ENCODE peak calls at places on chromosomes 1 and 21, in nine cellular contexts. One of them, this sample, is unnamed.

GRCh38 chr21:45374826-45375455 is 30.0 kb upstream of the COL18A1 start:
- DNase-seq in WTC11: no peak
- DNase-seq in BJ: no peak
- DNase-seq in breast epithelium: no peak
- DNase-seq in fibroblast of lung: no peak
- DNase-seq in sigmoid colon: no peak
- DNase-seq in IMR-90: no peak
- DNase-seq in fibroblast of the aortic adventitia: no peak
- DNase-seq in activated B cell treated with CpG ODN at 0.5 μM for 24 hours: no peak
- DNase-seq in this sample: no peak

GRCh38 chr1:86739901-86740507 is 35.6 kb downstream of the SH3GLB1 start:
- DNase-seq in sigmoid colon: no peak
- DNase-seq in activated B cell treated with CpG ODN at 0.5 μM for 24 hours: no peak
- DNase-seq in IMR-90: peak
- DNase-seq in breast epithelium: no peak
- DNase-seq in fibroblast of the aortic adventitia: peak
- DNase-seq in BJ: no peak
- DNase-seq in WTC11: no peak
- DNase-seq in fibroblast of lung: no peak
- DNase-seq in this sample: no peak

GRCh38 chr1:231806623-231807470 is 180.3 kb downstream of the DISC1 start:
- DNase-seq in breast epithelium: peak
- DNase-seq in fibroblast of the aortic adventitia: no peak
- DNase-seq in BJ: no peak
- DNase-seq in fibroblast of lung: no peak
- DNase-seq in WTC11: peak
- DNase-seq in activated B cell treated with CpG ODN at 0.5 μM for 24 hours: peak
- DNase-seq in IMR-90: peak
- DNase-seq in sigmoid colon: peak
- DNase-seq in this sample: no peak

GRCh38 chr1:18047122-18047521 is 60.5 kb upstream of the IGSF21 start:
- DNase-seq in fibroblast of lung: no peak
- DNase-seq in IMR-90: no peak
- DNase-seq in BJ: no peak
- DNase-seq in fibroblast of the aortic adventitia: no peak
- DNase-seq in WTC11: no peak
- DNase-seq in activated B cell treated with CpG ODN at 0.5 μM for 24 hours: no peak
- DNase-seq in sigmoid colon: no peak
- DNase-seq in breast epithelium: no peak
- DNase-seq in this sample: no peak

GRCh38 chr1:12434174-12434573 is 183.8 kb downstream of the DHRS3 start:
- DNase-seq in fibroblast of the aortic adventitia: peak
- DNase-seq in activated B cell treated with CpG ODN at 0.5 μM for 24 hours: no peak
- DNase-seq in WTC11: no peak
- DNase-seq in IMR-90: peak
- DNase-seq in breast epithelium: no peak
- DNase-seq in BJ: peak
- DNase-seq in sigmoid colon: no peak
- DNase-seq in fibroblast of lung: peak
- DNase-seq in this sample: no peak

GRCh38 chr21:34965200-34966174 is 83.6 kb downstream of the RUNX1 start:
- DNase-seq in activated B cell treated with CpG ODN at 0.5 μM for 24 hours: no peak
- DNase-seq in fibroblast of the aortic adventitia: peak
- DNase-seq in sigmoid colon: no peak
- DNase-seq in IMR-90: peak
- DNase-seq in WTC11: no peak
- DNase-seq in breast epithelium: no peak
- DNase-seq in BJ: no peak
- DNase-seq in fibroblast of lung: peak
- DNase-seq in this sample: no peak

GRCh38 chr1:87224209-87224608 is 104.5 kb upstream of the LMO4 start:
- DNase-seq in BJ: peak
- DNase-seq in WTC11: no peak
- DNase-seq in IMR-90: peak
- DNase-seq in activated B cell treated with CpG ODN at 0.5 μM for 24 hours: no peak
- DNase-seq in fibroblast of the aortic adventitia: peak
- DNase-seq in breast epithelium: no peak
- DNase-seq in sigmoid colon: no peak
- DNase-seq in fibroblast of lung: peak
- DNase-seq in this sample: peak

GRCh38 chr1:94593611-94594010 is 52.1 kb upstream of the F3 start:
- DNase-seq in fibroblast of lung: no peak
- DNase-seq in fibroblast of the aortic adventitia: no peak
- DNase-seq in sigmoid colon: no peak
- DNase-seq in activated B cell treated with CpG ODN at 0.5 μM for 24 hours: no peak
- DNase-seq in IMR-90: no peak
- DNase-seq in breast epithelium: no peak
- DNase-seq in BJ: no peak
- DNase-seq in WTC11: no peak
- DNase-seq in this sample: no peak

GRCh38 chr1:155979525-155980343 is 1.4 kb upstream of the ARHGEF2 start:
- DNase-seq in fibroblast of the aortic adventitia: peak
- DNase-seq in activated B cell treated with CpG ODN at 0.5 μM for 24 hours: no peak
- DNase-seq in WTC11: no peak
- DNase-seq in breast epithelium: no peak
- DNase-seq in IMR-90: no peak
- DNase-seq in sigmoid colon: no peak
- DNase-seq in fibroblast of lung: no peak
- DNase-seq in BJ: no peak
- DNase-seq in this sample: no peak

GRCh38 chr1:155977607-155978324 is 581 bp downstream of the ARHGEF2 start:
- DNase-seq in fibroblast of the aortic adventitia: no peak
- DNase-seq in breast epithelium: peak
- DNase-seq in sigmoid colon: peak
- DNase-seq in activated B cell treated with CpG ODN at 0.5 μM for 24 hours: peak
- DNase-seq in IMR-90: no peak
- DNase-seq in WTC11: peak
- DNase-seq in fibroblast of lung: no peak
- DNase-seq in BJ: no peak
- DNase-seq in this sample: no peak

GRCh38 chr1:155978973-155979429 is 654 bp upstream of the ARHGEF2 start:
- DNase-seq in sigmoid colon: peak
- DNase-seq in fibroblast of the aortic adventitia: peak
- DNase-seq in IMR-90: peak
- DNase-seq in activated B cell treated with CpG ODN at 0.5 μM for 24 hours: no peak
- DNase-seq in fibroblast of lung: peak
- DNase-seq in WTC11: no peak
- DNase-seq in BJ: no peak
- DNase-seq in breast epithelium: no peak
- DNase-seq in this sample: no peak

GRCh38 chr1:155976913-155977606 is 1.3 kb downstream of the ARHGEF2 start:
- DNase-seq in BJ: no peak
- DNase-seq in IMR-90: no peak
- DNase-seq in WTC11: no peak
- DNase-seq in fibroblast of lung: no peak
- DNase-seq in activated B cell treated with CpG ODN at 0.5 μM for 24 hours: no peak
- DNase-seq in sigmoid colon: no peak
- DNase-seq in fibroblast of the aortic adventitia: no peak
- DNase-seq in breast epithelium: no peak
- DNase-seq in this sample: no peak

DNA sequence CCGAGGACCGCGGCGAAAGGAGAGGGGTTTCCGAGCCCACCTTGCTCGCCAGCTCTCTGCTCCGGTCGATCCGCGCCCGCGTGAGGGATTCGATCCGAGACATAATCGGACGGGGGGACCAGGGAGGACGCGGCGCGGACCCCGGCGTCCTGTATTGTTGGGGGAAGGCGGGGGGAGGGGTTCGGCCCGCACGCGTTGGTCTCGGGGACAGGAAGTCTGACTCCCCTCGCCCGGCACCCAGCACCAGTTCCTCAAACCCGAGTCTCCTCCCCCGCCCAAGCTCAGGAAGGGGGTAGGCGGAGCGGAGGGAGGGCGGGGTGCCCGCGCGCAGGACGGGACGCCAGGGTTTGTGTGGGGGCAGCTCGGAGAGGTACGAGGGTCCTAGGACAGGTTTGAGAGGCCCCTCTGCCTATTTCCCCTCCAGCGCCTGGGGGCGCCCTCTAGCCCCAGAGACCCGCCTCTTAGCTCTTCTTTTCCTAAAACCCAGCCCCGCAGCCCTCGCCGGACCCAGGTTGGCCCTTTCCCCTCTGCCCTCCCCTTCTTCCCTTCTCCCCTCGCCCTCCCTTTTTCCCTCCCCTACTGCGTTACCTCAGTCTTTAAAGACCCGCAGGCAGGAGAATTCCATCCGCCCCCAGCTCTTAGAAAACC is at the start of gene ARHGEF2:
- DNase-seq in breast epithelium: peak
- DNase-seq in sigmoid colon: peak
- DNase-seq in fibroblast of the aortic adventitia: peak
- DNase-seq in activated B cell treated with CpG ODN at 0.5 μM for 24 hours: peak
- DNase-seq in WTC11: peak
- DNase-seq in IMR-90: peak
- DNase-seq in fibroblast of lung: peak
- DNase-seq in BJ: no peak
- DNase-seq in this sample: no peak
- TF ChIP-seq CTCF in breast epithelium: no peak
- TF ChIP-seq CTCF in sigmoid colon: no peak
- TF ChIP-seq CTCF in fibroblast of the aortic adventitia: peak
- TF ChIP-seq CTCF in activated B cell treated with CpG ODN at 0.5 μM for 24 hours: no peak
- TF ChIP-seq CTCF in WTC11: no peak
- TF ChIP-seq CTCF in IMR-90: peak
- TF ChIP-seq CTCF in fibroblast of lung: peak
- TF ChIP-seq CTCF in BJ: peak
- TF ChIP-seq CTCF in this sample: peak

DNA sequence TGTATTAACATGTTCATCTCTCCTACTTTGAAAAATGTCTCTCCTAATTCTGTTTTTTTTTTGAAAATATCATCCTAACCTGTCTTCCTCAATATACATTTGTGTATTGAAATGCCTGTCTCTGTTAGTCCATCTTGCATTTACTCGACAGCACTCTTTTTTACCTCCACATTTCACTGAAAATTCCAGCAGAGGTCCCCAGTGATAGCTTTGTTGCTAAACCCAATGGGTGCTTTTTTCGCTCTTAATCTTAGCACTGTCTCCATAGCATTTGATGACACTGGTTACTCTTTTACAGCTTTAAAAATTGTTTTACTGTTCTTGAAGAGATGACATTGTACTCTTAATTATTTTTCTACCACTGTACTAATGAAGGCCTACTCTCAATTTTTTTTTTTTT is 10.8 kb downstream of the OSBPL9 start:
- DNase-seq in WTC11: no peak
- DNase-seq in IMR-90: peak
- DNase-seq in activated B cell treated with CpG ODN at 0.5 μM for 24 hours: no peak
- DNase-seq in fibroblast of lung: peak
- DNase-seq in fibroblast of the aortic adventitia: peak
- DNase-seq in sigmoid colon: no peak
- DNase-seq in BJ: no peak
- DNase-seq in breast epithelium: no peak
- DNase-seq in this sample: no peak
- TF ChIP-seq CTCF in WTC11: no peak
- TF ChIP-seq CTCF in IMR-90: peak
- TF ChIP-seq CTCF in activated B cell treated with CpG ODN at 0.5 μM for 24 hours: no peak
- TF ChIP-seq CTCF in fibroblast of lung: peak
- TF ChIP-seq CTCF in fibroblast of the aortic adventitia: peak
- TF ChIP-seq CTCF in sigmoid colon: no peak
- TF ChIP-seq CTCF in BJ: peak
- TF ChIP-seq CTCF in breast epithelium: no peak
- TF ChIP-seq CTCF in this sample: peak

DNA sequence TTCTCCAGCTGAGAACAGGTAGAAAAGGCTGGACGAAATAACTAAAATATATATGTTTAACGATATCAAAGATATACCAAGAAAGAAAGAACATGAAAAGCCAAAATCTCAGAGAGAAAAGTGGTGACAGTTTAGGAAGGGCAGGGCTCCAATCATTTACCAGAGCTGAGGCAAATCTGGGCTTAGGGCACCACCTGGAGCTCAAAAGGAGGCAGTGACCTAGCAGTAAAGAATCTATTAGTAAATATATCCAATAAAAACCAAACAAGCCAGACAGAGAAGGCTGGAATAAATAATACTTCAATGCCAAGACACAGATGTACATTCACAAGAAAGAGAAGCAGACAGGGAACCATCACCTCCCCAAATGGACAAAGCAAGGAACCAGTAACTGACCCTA is 43.5 kb downstream of the CHIA start:
- DNase-seq in breast epithelium: no peak
- DNase-seq in fibroblast of lung: peak
- DNase-seq in fibroblast of the aortic adventitia: peak
- DNase-seq in IMR-90: peak
- DNase-seq in WTC11: peak
- DNase-seq in sigmoid colon: no peak
- DNase-seq in activated B cell treated with CpG ODN at 0.5 μM for 24 hours: no peak
- DNase-seq in BJ: no peak
- DNase-seq in this sample: peak
- TF ChIP-seq CTCF in breast epithelium: peak
- TF ChIP-seq CTCF in fibroblast of lung: peak
- TF ChIP-seq CTCF in fibroblast of the aortic adventitia: peak
- TF ChIP-seq CTCF in IMR-90: peak
- TF ChIP-seq CTCF in WTC11: no peak
- TF ChIP-seq CTCF in sigmoid colon: no peak
- TF ChIP-seq CTCF in activated B cell treated with CpG ODN at 0.5 μM for 24 hours: no peak
- TF ChIP-seq CTCF in BJ: peak
- TF ChIP-seq CTCF in this sample: peak

GRCh38 chr1:5982276-5982675 is 9.9 kb downstream of the NPHP4 start:
- DNase-seq in IMR-90: no peak
- DNase-seq in WTC11: no peak
- DNase-seq in activated B cell treated with CpG ODN at 0.5 μM for 24 hours: no peak
- DNase-seq in fibroblast of the aortic adventitia: no peak
- DNase-seq in sigmoid colon: no peak
- DNase-seq in fibroblast of lung: no peak
- DNase-seq in BJ: no peak
- DNase-seq in breast epithelium: no peak
- DNase-seq in this sample: no peak

GRCh38 chr1:5979536-5980313 is 12.5 kb downstream of the NPHP4 start:
- DNase-seq in activated B cell treated with CpG ODN at 0.5 μM for 24 hours: no peak
- DNase-seq in sigmoid colon: no peak
- DNase-seq in WTC11: no peak
- DNase-seq in breast epithelium: no peak
- DNase-seq in fibroblast of lung: no peak
- DNase-seq in fibroblast of the aortic adventitia: no peak
- DNase-seq in BJ: no peak
- DNase-seq in IMR-90: no peak
- DNase-seq in this sample: no peak

GRCh38 chr1:5978452-5978851 is 13.8 kb downstream of the NPHP4 start:
- DNase-seq in BJ: no peak
- DNase-seq in fibroblast of the aortic adventitia: no peak
- DNase-seq in breast epithelium: no peak
- DNase-seq in fibroblast of lung: no peak
- DNase-seq in IMR-90: peak
- DNase-seq in WTC11: peak
- DNase-seq in sigmoid colon: peak
- DNase-seq in activated B cell treated with CpG ODN at 0.5 μM for 24 hours: no peak
- DNase-seq in this sample: no peak

GRCh38 chr1:5981009-5981380 is 11.2 kb downstream of the NPHP4 start:
- DNase-seq in IMR-90: no peak
- DNase-seq in WTC11: no peak
- DNase-seq in activated B cell treated with CpG ODN at 0.5 μM for 24 hours: no peak
- DNase-seq in BJ: no peak
- DNase-seq in fibroblast of the aortic adventitia: no peak
- DNase-seq in breast epithelium: no peak
- DNase-seq in fibroblast of lung: no peak
- DNase-seq in sigmoid colon: no peak
- DNase-seq in this sample: no peak

DNA sequence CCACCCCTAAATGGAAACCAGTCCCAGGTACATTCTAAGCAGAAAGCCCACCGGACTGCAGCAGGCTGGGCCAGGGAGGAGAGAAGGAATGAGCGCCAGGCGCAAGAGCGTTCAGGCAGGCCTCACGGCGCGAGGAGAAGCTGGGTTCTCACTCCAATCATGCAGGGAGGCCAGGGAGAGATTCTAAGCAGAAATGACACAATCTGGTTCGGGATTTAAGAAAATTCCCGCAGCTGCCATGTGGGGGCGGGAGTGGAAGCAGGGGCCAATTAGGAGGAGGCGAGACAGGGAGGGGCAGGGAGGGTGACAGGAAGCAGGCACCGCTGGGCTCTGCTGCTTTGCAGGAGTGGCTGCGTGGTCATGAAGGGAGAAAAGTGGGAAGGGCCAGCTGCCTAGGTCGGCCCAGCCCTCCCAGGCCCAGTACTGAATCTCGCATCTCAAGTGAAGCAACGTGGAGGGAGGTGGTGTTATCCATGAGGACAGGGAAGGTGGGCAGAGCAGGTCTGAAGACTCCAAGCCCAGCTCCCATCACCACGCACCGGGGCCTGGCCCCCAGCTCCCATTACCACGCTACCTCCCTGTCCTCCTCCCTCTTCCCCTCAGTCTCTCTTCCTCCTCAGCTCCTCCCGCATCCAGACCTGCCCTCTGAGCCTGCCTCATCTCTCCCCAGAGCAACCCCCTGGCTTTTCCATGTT is 11.8 kb downstream of the NPHP4 start:
- DNase-seq in fibroblast of the aortic adventitia: peak
- DNase-seq in IMR-90: peak
- DNase-seq in activated B cell treated with CpG ODN at 0.5 μM for 24 hours: no peak
- DNase-seq in WTC11: peak
- DNase-seq in breast epithelium: no peak
- DNase-seq in fibroblast of lung: peak
- DNase-seq in sigmoid colon: peak
- DNase-seq in BJ: no peak
- DNase-seq in this sample: no peak
- TF ChIP-seq CTCF in fibroblast of the aortic adventitia: peak
- TF ChIP-seq CTCF in IMR-90: peak
- TF ChIP-seq CTCF in activated B cell treated with CpG ODN at 0.5 μM for 24 hours: no peak
- TF ChIP-seq CTCF in WTC11: no peak
- TF ChIP-seq CTCF in breast epithelium: no peak
- TF ChIP-seq CTCF in fibroblast of lung: no peak
- TF ChIP-seq CTCF in sigmoid colon: no peak
- TF ChIP-seq CTCF in BJ: peak
- TF ChIP-seq CTCF in this sample: peak

This sample was measured in AG09319.